ENCODE peak calls at places on chromosomes 2 and 18, in six cellular contexts. Z, U, Y, L, A and V are unnamed samples. For H3K4me1, the result is how much of the 10 kb centered on the place peaks cover.

GRCh38 chr2:230898661-230899091 is 26.4 kb downstream of the GPR55 start:
- DNase-seq in Z (no peak), U (no peak), Y (no peak), L (no peak), A (no peak), V (no peak)

GRCh38 chr2:40448476-40449079 is 3.3 kb downstream of the SLC8A1 start:
- DNase-seq in Z (peak), U (no peak), Y (peak), L (no peak), A (no peak), V (peak)

GRCh38 chr2:64485961-64486360 is 32.0 kb downstream of the LGALSL start:
- DNase-seq in Z (peak), U (no peak), Y (no peak), L (no peak), A (no peak), V (no peak)

GRCh38 chr2:203758841-203759691 is 52.6 kb downstream of the CD28 start:
- DNase-seq in Z (peak), U (no peak), Y (no peak), L (no peak), A (no peak), V (peak)

GRCh38 chr2:61165946-61166345 is 4.0 kb downstream of the C2orf74 start:
- DNase-seq in Z (no peak), U (no peak), Y (no peak), L (no peak), A (no peak), V (peak)

GRCh38 chr2:171187819-171188218 is 27.1 kb upstream of the TLK1 start:
- DNase-seq in Z (no peak), U (no peak), Y (no peak), L (no peak), A (no peak), V (no peak)

GRCh38 chr2:55268288-55268906 is 634 bp downstream of the MTIF2 start:
- DNase-seq in Z (no peak), U (no peak), Y (no peak), L (no peak), A (no peak), V (no peak)

GRCh38 chr2:223674998-223675609 is 72.9 kb upstream of the SCG2 start:
- DNase-seq in Z (peak), U (no peak), Y (peak), L (no peak), A (peak), V (peak)

GRCh38 chr18:70107037-70107436 is 98.5 kb downstream of the RTTN start:
- DNase-seq in Z (no peak), U (no peak), Y (no peak), L (no peak), A (no peak), V (no peak)

GRCh38 chr2:160570386-160570785 is 76.8 kb upstream of the RBMS1 start:
- DNase-seq in Z (no peak), U (peak), Y (no peak), L (no peak), A (no peak), V (no peak)

GRCh38 chr2:160568861-160569260 is 75.3 kb upstream of the RBMS1 start:
- DNase-seq in Z (no peak), U (no peak), Y (no peak), L (no peak), A (no peak), V (no peak)

GRCh38 chr2:160562730-160563129 is 69.1 kb upstream of the RBMS1 start:
- DNase-seq in Z (no peak), U (no peak), Y (no peak), L (no peak), A (no peak), V (no peak)

GRCh38 chr2:160565099-160565498 is 71.5 kb upstream of the RBMS1 start:
- DNase-seq in Z (no peak), U (no peak), Y (no peak), L (no peak), A (no peak), V (no peak)

DNA sequence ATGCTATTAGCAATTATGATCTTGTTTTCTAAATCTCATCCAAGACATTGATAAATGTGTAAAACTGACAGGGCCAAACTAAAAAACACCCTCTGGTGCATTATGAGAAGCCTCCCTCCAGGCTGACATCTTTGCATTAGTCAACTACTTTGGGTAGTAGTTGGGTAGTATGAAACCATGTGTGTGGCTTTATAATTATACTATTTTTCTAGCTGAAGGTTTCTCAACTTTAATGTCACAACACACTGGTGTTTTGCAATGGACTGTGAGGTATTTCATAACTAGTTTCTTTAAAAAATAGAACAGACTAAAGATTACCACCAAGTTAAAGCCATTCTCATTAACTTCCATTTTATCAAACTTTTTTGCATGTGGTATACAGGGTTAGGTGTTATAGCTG is 73.1 kb upstream of the RBMS1 start:
- DNase-seq in Z (peak), U (no peak), Y (no peak), L (no peak), A (no peak), V (no peak)
- H3K27ac ChIP-seq in Z (no peak), U (no peak), Y (peak), L (no peak), A (no peak), V (no peak)

DNA sequence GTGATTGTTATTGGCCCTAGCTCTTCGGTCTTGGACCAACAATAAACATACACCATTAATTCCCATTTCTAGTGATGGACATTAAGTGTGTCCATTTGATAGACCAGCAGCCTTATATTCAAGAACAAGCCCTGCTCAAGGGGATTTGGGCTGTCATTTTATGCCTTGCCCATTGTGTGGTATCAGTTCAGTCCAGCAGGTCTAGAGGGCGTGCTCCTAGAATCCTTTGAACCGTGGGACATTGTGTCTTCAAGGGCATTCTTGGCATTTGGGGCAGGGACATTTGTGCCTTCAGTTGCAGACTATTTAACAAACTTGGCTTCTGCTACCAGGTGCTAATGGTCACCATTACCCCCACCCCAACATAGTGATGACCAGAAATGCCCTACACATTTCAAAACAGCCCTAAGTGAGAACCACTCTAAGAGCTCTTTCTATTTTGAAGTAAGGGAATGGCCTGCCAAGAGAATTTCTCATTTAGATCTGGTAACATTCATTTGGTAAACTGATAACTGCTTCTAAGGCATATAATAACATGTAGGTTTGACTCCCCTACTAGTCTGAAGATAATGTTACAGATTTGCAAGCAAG is 284.7 kb downstream of the ALPK2 start:
- DNase-seq in Z (no peak), U (no peak), Y (no peak), L (no peak), A (no peak), V (no peak)
- H3K4me1 ChIP-seq in Z (under half), U (under half), Y (under half), L (under half), A (under half), V (under half)

GRCh38 chr2:18455256-18455862 is 105.1 kb downstream of the RDH14 start:
- DNase-seq in Z (peak), U (no peak), Y (no peak), L (no peak), A (peak), V (peak)
- H3K4me3 ChIP-seq in Z (no peak), U (no peak), Y (no peak), L (no peak), A (no peak), V (no peak)

GRCh38 chr2:159046966-159047365 is 78.5 kb downstream of the TANC1 start:
- DNase-seq in Z (no peak), U (no peak), Y (no peak), L (no peak), A (no peak), V (peak)
- H3K27ac ChIP-seq in Z (peak), U (peak), Y (no peak), L (no peak), A (no peak), V (peak)

DNA sequence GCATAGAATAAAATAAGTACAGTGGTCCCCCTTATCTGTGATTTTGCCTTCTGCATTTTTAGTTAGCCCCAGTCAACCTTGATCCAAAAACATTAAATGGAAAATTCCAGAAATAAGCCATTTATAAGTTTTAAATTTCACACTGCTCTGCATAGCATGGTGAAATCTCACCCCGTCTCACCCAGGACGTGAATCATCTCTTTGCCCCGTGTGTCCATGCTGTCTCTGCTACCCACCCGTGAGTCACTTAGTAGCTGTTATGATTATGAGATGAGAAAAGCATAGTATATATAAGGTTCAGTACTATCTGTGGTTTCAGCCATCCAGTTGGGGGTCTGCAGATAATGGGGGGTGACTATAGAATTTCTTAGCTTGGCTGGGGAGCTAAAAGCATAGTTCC is 67.3 kb downstream of the RHBDD1 start:
- DNase-seq in Z (peak), U (no peak), Y (peak), L (no peak), A (no peak), V (peak)
- H3K4me1 ChIP-seq in Z (under half), U (under half), Y (under half), L (under half), A (under half), V (under half)

GRCh38 chr18:1499265-1499664 is 594.6 kb downstream of the ADCYAP1 start:
- DNase-seq in Z (no peak), U (no peak), Y (no peak), L (no peak), A (no peak), V (no peak)
- H3K4me3 ChIP-seq in Z (no peak), U (no peak), Y (no peak), L (no peak), A (no peak), V (no peak)

GRCh38 chr2:146370821-146371220 is 1474.0 kb upstream of the ACVR2A start:
- DNase-seq in Z (no peak), U (no peak), Y (no peak), L (no peak), A (no peak), V (peak)
- H3K27ac ChIP-seq in Z (no peak), U (no peak), Y (no peak), L (no peak), A (no peak), V (no peak)